ENCODE peak calls at places on chromosomes 11 and 22, in ten cellular contexts. I is HCT116, C is heart left ventricle, F is transverse colon, Q is testis, N is K562, Z is IMR-90, H is body of pancreas, J is vagina, M is adrenal gland. B is an unnamed sample.

GRCh38 chr11:132402056-132402684 is 1031.8 kb downstream of the NTM start:
- DNase-seq in I (no peak), J (no peak), C (peak; percentile 45), Z (peak; percentile 51), F (peak; percentile 19), H (peak; percentile 14), N (no peak), Q (peak; percentile 42), M (no peak), B (no peak)

GRCh38 chr11:125303186-125303585 is 138.6 kb downstream of the PKNOX2 start:
- DNase-seq in C (no peak), N (no peak), J (no peak), Z (no peak), F (no peak), M (no peak), Q (no peak), H (no peak), I (no peak), B (no peak)

GRCh38 chr11:123137496-123138270 is 57.4 kb downstream of the CLMP start:
- DNase-seq in N (no peak), I (no peak), C (peak; percentile 89), H (peak; percentile 48), Q (peak; percentile 76), F (peak; percentile 54), M (peak; percentile 52), J (no peak), Z (peak; percentile 75), B (peak; percentile 80)

GRCh38 chr22:46557736-46558480 is 20.5 kb upstream of the CELSR1 start:
- DNase-seq in C (peak; percentile 73), I (no peak), N (no peak), F (no peak), J (no peak), Q (no peak), Z (no peak), M (no peak), H (no peak), B (no peak)

GRCh38 chr11:45021692-45022130 is 71.0 kb upstream of the TP53I11 start:
- DNase-seq in N (no peak), I (no peak), H (peak; percentile 52), Z (peak; percentile 16), Q (peak; percentile 71), J (no peak), F (peak; percentile 24), C (peak; percentile 89), M (peak; percentile 28), B (no peak)

GRCh38 chr22:25232301-25232700 is 12.9 kb downstream of the CRYBB2 start:
- DNase-seq in N (no peak), Q (no peak), M (no peak), F (no peak), I (no peak), C (no peak), J (no peak), Z (peak; percentile 17), H (no peak), B (no peak)

GRCh38 chr22:38835888-38836301 is 7.9 kb downstream of the NPTXR start:
- DNase-seq in Z (peak; percentile 69), M (no peak), F (no peak), H (no peak), I (no peak), N (no peak), C (no peak), J (no peak), Q (no peak), B (no peak)

GRCh38 chr11:75323609-75324008 is 27.9 kb downstream of the ARRB1 start:
- DNase-seq in H (peak; percentile 80), F (peak; percentile 68), Q (no peak), I (no peak), Z (no peak), N (no peak), C (no peak), J (no peak), M (no peak), B (no peak)

GRCh38 chr11:33912405-33913361 is 20.8 kb upstream of the LMO2 start:
- DNase-seq in I (peak; percentile 10), J (no peak), Z (peak; percentile 90), H (no peak), N (peak; percentile 76), F (no peak), C (peak; percentile 51), M (no peak), Q (no peak), B (peak; percentile 83)

GRCh38 chr11:86068138-86068861 is 584 bp downstream of the PICALM start:
- DNase-seq in N (peak; percentile 45), C (peak; percentile 54), Z (no peak), H (peak; percentile 51), I (no peak), J (peak; percentile 88), Q (peak; percentile 69), F (peak; percentile 41), M (peak; percentile 35), B (peak; percentile 89)
- TF ChIP-seq POLR2A in N (peak; percentile 58), C (peak; percentile 15), Z (no peak), H (no peak), I (no peak), J (no peak), Q (no peak), F (no peak), M (no peak), B (no peak)

DNA sequence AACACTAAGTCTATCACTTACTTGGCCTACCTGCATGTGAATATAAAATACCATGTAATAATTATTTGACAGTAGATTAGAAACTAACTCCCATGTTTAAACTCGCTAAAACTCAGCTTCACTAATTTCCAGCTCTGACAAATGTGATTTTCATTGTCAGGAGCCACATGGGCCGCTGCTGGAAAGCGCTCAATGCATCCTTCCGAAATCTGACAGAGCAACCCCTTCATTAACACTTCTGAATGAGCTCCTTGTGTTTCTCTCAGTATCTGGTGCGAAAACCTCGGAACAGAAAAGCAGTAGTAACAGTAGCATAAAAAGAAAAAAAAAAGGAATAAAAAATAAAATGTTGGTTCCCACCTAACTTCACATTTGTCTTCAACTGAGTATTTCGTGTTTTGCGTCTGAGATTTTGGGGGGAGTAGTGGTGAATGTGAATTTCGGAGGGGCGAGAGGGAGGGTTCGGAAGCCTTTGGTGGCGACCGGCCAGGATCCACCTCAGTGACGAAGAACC is 717 bp downstream of the MTCH2 start:
- DNase-seq in Z (no peak), M (no peak), J (no peak), N (no peak), C (no peak), F (no peak), H (no peak), I (no peak), Q (no peak), B (no peak)
- TF ChIP-seq CTCF in Z (no peak), M (no peak), J (no peak), N (no peak), C (no peak), F (no peak), H (no peak), I (no peak), Q (no peak), B (no peak)

GRCh38 chr11:108003623-108004022 is 5.1 kb upstream of the CUL5 start:
- DNase-seq in Q (no peak), C (no peak), I (no peak), H (no peak), N (no peak), J (no peak), M (no peak), Z (no peak), F (no peak), B (no peak)
- TF ChIP-seq POLR2A in Q (no peak), C (no peak), I (no peak), H (no peak), N (no peak), J (no peak), M (no peak), Z (no peak), F (no peak), B (no peak)

GRCh38 chr11:83285771-83286528 is at the start of gene CCDC90B:
- DNase-seq in N (peak; percentile 85), J (peak; percentile 98), F (peak; percentile 96), Q (peak; percentile 98), Z (peak; percentile 98), M (peak; percentile 95), H (peak; percentile 98), C (peak; percentile 97), I (peak; percentile 97), B (peak; percentile 98)
- TF ChIP-seq CTCF in N (peak; percentile 69), J (no peak), F (no peak), Q (no peak), Z (peak; percentile 54), M (no peak), H (peak; percentile 24), C (no peak), I (no peak), B (no peak)

GRCh38 chr22:35677460-35678187 is 29.4 kb downstream of the APOL6 start:
- DNase-seq in N (no peak), C (no peak), Q (no peak), J (no peak), H (no peak), Z (no peak), I (no peak), M (no peak), F (no peak), B (no peak)

GRCh38 chr22:35681454-35682050 is 33.3 kb downstream of the APOL6 start:
- DNase-seq in J (peak; percentile 29), I (no peak), C (no peak), M (no peak), Q (no peak), Z (no peak), N (no peak), H (no peak), F (no peak), B (no peak)

GRCh38 chr22:35674335-35674734 is 26.1 kb downstream of the APOL6 start:
- DNase-seq in M (no peak), H (no peak), N (no peak), J (no peak), Q (no peak), Z (no peak), F (no peak), C (no peak), I (no peak), B (no peak)

GRCh38 chr22:35683560-35683959 is 34.1 kb upstream of the APOL5 start:
- DNase-seq in J (no peak), I (no peak), N (no peak), F (no peak), Z (no peak), H (no peak), C (no peak), M (no peak), Q (no peak), B (no peak)

DNA sequence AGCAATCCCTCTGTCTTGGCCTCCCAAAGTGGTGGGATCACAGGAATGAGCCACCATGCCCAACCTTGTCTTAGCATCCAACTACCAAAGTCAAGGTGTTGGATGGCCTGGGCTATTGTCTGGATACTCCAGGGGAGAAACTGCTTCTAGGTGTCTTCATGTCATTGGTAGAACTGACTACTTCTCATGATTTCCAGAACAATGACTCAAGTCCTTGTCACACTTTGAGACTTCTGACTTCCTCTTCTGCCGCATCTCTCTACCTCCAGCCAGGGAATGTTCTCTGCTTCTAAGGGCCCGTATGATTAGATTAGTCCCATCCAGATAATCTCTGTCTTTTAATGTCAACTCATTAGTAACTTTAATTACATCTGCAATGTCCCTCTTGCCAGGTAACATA is 30.6 kb downstream of the APOL6 start:
- DNase-seq in Q (no peak), F (no peak), N (no peak), I (no peak), M (no peak), Z (no peak), J (no peak), H (no peak), C (no peak), B (no peak)
- TF ChIP-seq POLR2A in Q (no peak), F (no peak), N (no peak), I (no peak), M (no peak), Z (no peak), J (no peak), H (no peak), C (no peak), B (no peak)

B was measured in spleen.